ENCODE peak calls at places on chromosomes 6 and 20, in five cellular contexts. E is fibroblast of lung; A is CD8-positive, alpha-beta memory T cell; X is astrocyte of the cerebellum; R is A172. Q is an unnamed sample.

GRCh38 chr6:134398453-134398852 is 80.5 kb upstream of the SGK1 start:
- DNase-seq in X (no peak), E (no peak), A (no peak), R (peak), Q (no peak)

GRCh38 chr6:37650071-37650481 is 47.6 kb downstream of the MDGA1 start:
- DNase-seq in R (no peak), A (no peak), E (no peak), X (no peak), Q (no peak)

GRCh38 chr6:52253494-52253893 is 9.2 kb upstream of the IL17F start:
- DNase-seq in E (no peak), R (no peak), X (no peak), A (no peak), Q (no peak)

GRCh38 chr6:111759413-111759835 is 113.8 kb downstream of the FYN start:
- DNase-seq in X (no peak), A (no peak), R (no peak), E (no peak), Q (peak)

GRCh38 chr6:108874470-108875160 is 26.4 kb downstream of the ARMC2 start:
- DNase-seq in E (peak), X (no peak), A (peak), R (no peak), Q (peak)

GRCh38 chr6:81950877-81951276 is 198.4 kb upstream of the TENT5A start:
- DNase-seq in E (peak), R (peak), A (no peak), X (no peak), Q (no peak)

GRCh38 chr6:43796168-43796567 is 26.2 kb downstream of the VEGFA start:
- DNase-seq in A (no peak), E (no peak), X (no peak), R (no peak), Q (no peak)

GRCh38 chr6:115691433-115691832 is 369.3 kb downstream of the FRK start:
- DNase-seq in R (no peak), E (no peak), A (no peak), X (no peak), Q (no peak)

GRCh38 chr6:47134476-47135189 is 92.5 kb upstream of the ADGRF1 start:
- DNase-seq in E (peak), R (peak), A (no peak), X (peak), Q (peak)

GRCh38 chr6:158552796-158553138 is 7.1 kb upstream of the TMEM181 start:
- DNase-seq in X (no peak), R (no peak), E (no peak), A (no peak), Q (no peak)

GRCh38 chr6:133396225-133396624 is 155.1 kb downstream of the EYA4 start:
- DNase-seq in E (peak), R (no peak), A (no peak), X (no peak), Q (no peak)

GRCh38 chr6:137933696-137934095 is 66.6 kb downstream of the TNFAIP3 start:
- DNase-seq in A (no peak), R (no peak), X (peak), E (peak), Q (peak)

GRCh38 chr6:149457316-149457884 is 27.4 kb downstream of the ZC3H12D start:
- DNase-seq in A (no peak), R (no peak), E (peak), X (no peak), Q (peak)

GRCh38 chr20:25310921-25311728 is 63.2 kb downstream of the PYGB start:
- DNase-seq in X (peak), A (no peak), E (peak), R (peak), Q (peak)

GRCh38 chr6:138028893-138029292 is 78.3 kb downstream of the PERP start:
- DNase-seq in R (no peak), E (no peak), A (no peak), X (no peak), Q (no peak)

GRCh38 chr20:37357481-37358365 is 11.8 kb downstream of the SRC start:
- DNase-seq in X (no peak), A (no peak), R (no peak), E (no peak), Q (no peak)

GRCh38 chr6:130306377-130306776 is 59.4 kb upstream of the TMEM200A start:
- DNase-seq in E (peak), A (no peak), X (no peak), R (peak), Q (peak)

GRCh38 chr20:42218566-42218965 is 600.4 kb upstream of the CHD6 start:
- DNase-seq in X (no peak), R (no peak), A (no peak), E (no peak), Q (no peak)

Q was measured in fibroblast of villous mesenchyme.